ENCODE peak calls at places on chromosomes 6 and 20, in five cellular contexts. S is A549, Y is H1, V is HepG2, X is K562. F is an unnamed sample.
A peak's percentile ranks its signal among the peaks of the same experiment; 100 is the strongest.

GRCh38 chr20:46720776-46721425 is 11.5 kb downstream of the SLC2A10 start:
- DNase-seq in V (no peak), S (no peak), X (no peak), Y (no peak), F (no peak)

GRCh38 chr20:7608246-7608645 is 332.0 kb downstream of the HAO1 start:
- DNase-seq in S (no peak), V (no peak), Y (no peak), X (no peak), F (peak; percentile 16)

GRCh38 chr6:156980515-156980914 is 203.3 kb downstream of the ARID1B start:
- DNase-seq in X (no peak), S (no peak), Y (no peak), V (no peak), F (no peak)

GRCh38 chr6:48087448-48087847 is 23.5 kb downstream of the PTCHD4 start:
- DNase-seq in S (peak; percentile 22), V (no peak), X (no peak), Y (no peak), F (peak; percentile 56)

GRCh38 chr20:56166781-56167465 is 81.6 kb upstream of the MC3R start:
- DNase-seq in V (no peak), Y (no peak), X (no peak), S (no peak), F (no peak)

GRCh38 chr6:7615611-7616383 is 25.8 kb downstream of the SNRNP48 start:
- DNase-seq in V (peak; percentile 72), Y (peak; percentile 58), X (peak; percentile 57), S (peak; percentile 57), F (peak; percentile 64)

GRCh38 chr20:63945031-63945658 is 11.1 kb downstream of the UCKL1 start:
- DNase-seq in S (no peak), X (no peak), Y (no peak), V (no peak), F (no peak)

GRCh38 chr6:37979392-37980221 is 160.1 kb downstream of the ZFAND3 start:
- DNase-seq in V (no peak), S (no peak), X (no peak), Y (no peak), F (peak; percentile 17)

GRCh38 chr6:42200035-42200434 is 5.3 kb upstream of the GUCA1B start:
- DNase-seq in V (peak; percentile 78), S (peak; percentile 66), Y (no peak), X (no peak), F (no peak)
- H3K27ac ChIP-seq in V (peak overlapping the region; percentile 22), S (peak overlapping the region; percentile 74), Y (no peak overlapping the region), X (peak overlapping the region; percentile 83), F (no peak overlapping the region)

DNA sequence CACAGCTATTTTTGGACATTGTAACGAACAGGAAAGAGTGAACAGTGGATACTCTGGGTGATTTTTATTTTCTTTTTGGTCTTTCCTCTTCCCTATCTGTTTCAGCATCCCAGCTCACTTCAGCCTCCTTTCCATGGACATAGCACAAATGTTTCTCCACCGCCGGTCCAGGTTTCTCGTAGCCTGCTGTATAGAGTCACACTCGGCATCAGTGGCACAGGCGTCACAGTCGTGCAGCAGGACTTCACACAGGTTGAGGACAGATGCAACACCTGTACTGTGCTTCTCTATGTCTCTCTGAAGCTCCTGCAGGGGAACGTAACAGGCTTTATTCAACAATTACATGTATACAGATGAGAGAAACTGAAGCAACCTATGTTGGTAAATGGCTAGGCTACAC is 348.3 kb downstream of the ESR1 start:
- DNase-seq in V (no peak), Y (no peak), X (no peak), S (no peak), F (no peak)
- TF ChIP-seq JUN in V (no peak), Y (no peak), X (no peak), S (no peak), F (no peak)

GRCh38 chr6:125745281-125746018 is 4.0 kb upstream of the HEY2 start:
- DNase-seq in V (no peak), Y (peak; percentile 58), X (no peak), S (no peak), F (no peak)
- H3K27ac ChIP-seq in V (no peak overlapping the region), Y (no peak overlapping the region), X (no peak overlapping the region), S (no peak overlapping the region), F (no peak overlapping the region)

GRCh38 chr6:169843991-169844390 is 92.6 kb downstream of the ERMARD start:
- DNase-seq in Y (no peak), V (no peak), S (no peak), X (no peak), F (no peak)

GRCh38 chr6:169847141-169847674 is 95.8 kb downstream of the ERMARD start:
- DNase-seq in X (no peak), V (no peak), Y (no peak), S (no peak), F (no peak)

GRCh38 chr6:169844946-169845345 is 93.5 kb downstream of the ERMARD start:
- DNase-seq in S (no peak), Y (no peak), X (no peak), V (no peak), F (no peak)

GRCh38 chr6:169846286-169847056 is 95.0 kb downstream of the ERMARD start:
- DNase-seq in X (no peak), V (no peak), Y (no peak), S (no peak), F (no peak)

DNA sequence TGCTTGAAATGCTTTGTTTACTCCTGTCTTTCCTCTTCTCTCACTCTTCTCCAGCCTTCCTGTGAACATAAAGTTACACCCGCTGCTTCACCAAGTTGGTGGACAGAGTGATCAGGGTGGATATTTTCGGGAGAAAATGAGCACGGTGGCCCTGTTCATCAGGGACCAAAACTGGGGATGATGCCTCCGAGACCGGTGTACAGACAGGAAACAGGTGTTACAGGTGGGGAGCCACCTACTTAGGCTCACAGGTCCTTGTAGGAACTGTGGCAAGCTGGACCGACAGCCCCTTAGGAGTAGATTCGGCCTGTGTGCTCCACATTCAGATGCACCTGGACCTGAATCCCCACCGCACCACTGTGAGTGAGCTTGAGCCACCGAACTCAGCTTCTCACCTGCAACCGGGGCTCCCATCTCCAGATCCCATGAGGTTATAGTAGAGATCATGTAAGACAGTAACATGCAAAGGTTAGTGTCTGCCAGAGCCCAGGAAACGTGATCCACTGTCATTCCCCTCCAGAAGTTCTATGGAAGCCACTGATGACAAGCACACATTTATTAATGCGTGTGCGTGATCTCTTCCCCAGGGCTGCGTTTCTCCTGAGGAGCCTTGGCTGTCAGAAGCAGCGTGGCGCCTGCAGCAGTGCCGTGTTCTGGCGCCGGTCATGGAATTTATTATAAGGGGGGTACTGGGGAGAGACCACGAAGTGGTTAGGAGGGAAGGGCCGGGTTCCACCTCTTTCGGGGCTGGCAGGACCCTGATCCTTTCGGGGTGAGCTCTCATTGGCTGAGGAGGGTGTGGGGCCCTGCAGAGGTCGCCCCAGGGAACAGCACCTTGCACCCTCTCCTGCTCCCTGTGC is 94.2 kb downstream of the ERMARD start:
- DNase-seq in S (no peak), V (no peak), X (no peak), Y (no peak), F (no peak)
- TF ChIP-seq JUN in S (no peak), V (no peak), X (no peak), Y (no peak), F (no peak)

GRCh38 chr20:48637461-48637860 is 190.3 kb downstream of the PREX1 start:
- DNase-seq in Y (no peak), V (no peak), S (no peak), X (no peak), F (no peak)
- H3K27ac ChIP-seq in Y (no peak overlapping the region), V (no peak overlapping the region), S (no peak overlapping the region), X (no peak overlapping the region), F (no peak overlapping the region)

DNA sequence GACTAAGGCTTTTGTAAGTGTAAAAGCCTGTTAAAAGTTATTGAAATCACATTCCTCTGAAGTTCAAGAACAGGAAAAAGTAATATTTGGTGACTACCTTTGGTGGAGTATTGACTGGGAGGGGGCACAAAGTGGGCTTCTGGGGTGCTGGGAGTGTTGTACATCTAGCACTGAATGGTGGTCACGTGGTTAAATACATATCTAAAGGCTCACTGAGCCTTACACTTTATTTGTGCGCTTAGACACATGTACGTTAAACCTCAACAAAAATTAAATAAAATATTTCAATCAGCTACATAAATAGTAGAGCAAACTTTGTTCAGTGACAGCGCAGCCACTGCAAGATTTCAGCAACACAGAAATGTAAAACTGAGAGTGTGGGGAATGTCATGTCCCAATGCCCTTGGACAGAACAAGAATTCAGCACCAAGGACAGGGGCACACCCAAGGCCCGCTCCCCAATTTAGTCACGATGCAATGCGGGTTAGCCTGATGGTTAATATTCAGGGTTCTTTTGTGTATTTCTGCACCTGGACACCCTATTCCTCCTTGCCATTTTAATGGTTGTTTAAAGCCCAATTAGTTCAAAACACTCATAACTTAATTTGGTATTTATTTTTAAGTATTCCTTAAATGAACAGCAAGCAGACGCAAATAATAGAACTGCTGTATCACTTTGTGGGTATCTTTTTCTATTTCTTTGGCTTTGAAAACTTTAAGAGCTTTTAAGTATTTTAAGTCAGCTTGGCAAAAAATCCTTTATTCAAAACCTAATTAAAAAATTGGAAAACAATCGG is 37.4 kb downstream of the ANGPT4 start:
- DNase-seq in Y (peak; percentile 81), X (peak; percentile 52), S (no peak), V (no peak), F (peak; percentile 20)
- TF ChIP-seq JUN in Y (no peak), X (no peak), S (no peak), V (no peak), F (no peak)

GRCh38 chr6:159753081-159753872 is 8.6 kb upstream of the ACAT2 start:
- DNase-seq in X (no peak), V (no peak), S (no peak), Y (no peak), F (no peak)
- H3K27ac ChIP-seq in X (no peak overlapping the region), V (no peak overlapping the region), S (no peak overlapping the region), Y (no peak overlapping the region), F (no peak overlapping the region)

GRCh38 chr6:12911387-12911960 is 194.9 kb downstream of the PHACTR1 start:
- DNase-seq in X (peak; percentile 17), V (peak; percentile 18), S (peak; percentile 19), Y (no peak), F (peak; percentile 63)

GRCh38 chr6:12909828-12910227 is 193.3 kb downstream of the PHACTR1 start:
- DNase-seq in S (no peak), V (no peak), X (no peak), Y (no peak), F (no peak)
- TF ChIP-seq JUN in S (no peak), V (no peak), X (no peak), Y (no peak), F (no peak)

DNA sequence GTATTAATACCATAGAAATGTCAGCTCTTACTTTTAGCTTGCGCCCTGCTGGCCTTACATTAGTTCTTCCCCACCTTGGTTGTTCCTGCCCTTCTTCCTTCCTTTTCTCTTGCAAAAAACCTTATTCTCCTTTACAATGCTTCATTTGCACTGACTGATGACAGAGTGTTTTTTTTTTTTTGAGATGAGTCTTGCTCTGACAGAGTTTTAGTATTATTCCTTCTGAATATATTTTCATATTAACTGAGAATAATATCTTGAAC is 216.4 kb upstream of the MYLIP start:
- DNase-seq in Y (no peak), S (no peak), X (no peak), V (no peak), F (no peak)
- H3K27ac ChIP-seq in Y (peak overlapping the region; percentile 47), S (no peak overlapping the region), X (no peak overlapping the region), V (no peak overlapping the region), F (no peak overlapping the region)